ENCODE peak calls at places on chromosomes 16 and 17, in five cellular contexts. Z is SK-N-SH, D is K562, H is HepG2, F is GM12878. W is an unnamed sample.

GRCh38 chr17:22268912-22269220 is 576.5 kb downstream of the KCNJ18 start:
- DNase-seq in Z (no peak), F (no peak), D (no peak), H (no peak), W (no peak)

GRCh38 chr17:31144427-31144826 is 49.6 kb downstream of the NF1 start:
- DNase-seq in F (no peak), Z (no peak), H (no peak), D (no peak), W (no peak)

GRCh38 chr17:81002409-81003361 is 11.0 kb downstream of the CHMP6 start:
- DNase-seq in F (no peak), D (peak), Z (peak), H (no peak), W (no peak)

GRCh38 chr17:83176272-83176955 is 97.0 kb downstream of the METRNL start:
- DNase-seq in Z (no peak), D (no peak), H (no peak), F (no peak), W (no peak)

GRCh38 chr16:52497067-52497816 is 49.7 kb downstream of the TOX3 start:
- DNase-seq in F (no peak), H (peak), D (no peak), Z (peak), W (no peak)

GRCh38 chr16:88298166-88298881 is 84.4 kb upstream of the ZNF469 start:
- DNase-seq in H (no peak), F (no peak), Z (no peak), D (no peak), W (no peak)

GRCh38 chr16:49834496-49835009 is 21.4 kb downstream of the ZNF423 start:
- DNase-seq in D (no peak), F (no peak), H (no peak), Z (peak), W (no peak)

GRCh38 chr17:67245073-67245693 is at the start of gene HELZ:
- DNase-seq in Z (peak), H (peak), F (peak), D (peak), W (peak)

GRCh38 chr17:35981246-35981645 is at the start of gene CCL16:
- DNase-seq in D (no peak), H (peak), F (no peak), Z (no peak), W (no peak)

GRCh38 chr17:37710344-37710886 is 34.4 kb downstream of the HNF1B start:
- DNase-seq in H (peak), F (no peak), D (peak), Z (peak), W (peak)

GRCh38 chr17:41519501-41520224 is 973 bp upstream of the KRT15 start:
- DNase-seq in D (peak), F (no peak), H (no peak), Z (no peak), W (no peak)

GRCh38 chr17:17400070-17400469 is 76.7 kb upstream of the MED9 start:
- DNase-seq in Z (no peak), F (no peak), D (no peak), H (no peak), W (no peak)

GRCh38 chr17:83062818-83063671 is 16.4 kb upstream of the METRNL start:
- DNase-seq in D (no peak), F (no peak), H (no peak), Z (peak), W (no peak)

GRCh38 chr17:50946891-50947843 is 81.0 kb upstream of the TOB1 start:
- DNase-seq in H (no peak), F (no peak), D (peak), Z (no peak), W (no peak)

GRCh38 chr17:80457236-80457856 is 19.1 kb downstream of the NPTX1 start:
- DNase-seq in H (no peak), F (no peak), Z (no peak), D (peak), W (no peak)

GRCh38 chr16:22139732-22140131 is 22.6 kb upstream of the SDR42E2 start:
- DNase-seq in D (no peak), F (no peak), Z (no peak), H (no peak), W (no peak)

GRCh38 chr17:17052462-17053221 is 10.4 kb downstream of the MPRIP start:
- DNase-seq in D (no peak), Z (no peak), H (no peak), F (no peak), W (no peak)

GRCh38 chr17:8870406-8871040 is 3.0 kb upstream of the PIK3R6 start:
- DNase-seq in H (no peak), F (no peak), D (no peak), Z (no peak), W (no peak)

GRCh38 chr17:32929288-32929574 is 1.3 kb downstream of the TMEM98 start:
- DNase-seq in H (no peak), Z (peak), F (no peak), D (peak), W (no peak)

GRCh38 chr16:11949527-11949926 is 7.7 kb upstream of the NPIPB2 start:
- DNase-seq in F (no peak), H (peak), D (peak), Z (peak), W (peak)

GRCh38 chr16:67404740-67405226 is 11.5 kb upstream of the TPPP3 start:
- DNase-seq in Z (no peak), H (no peak), F (no peak), D (no peak), W (no peak)

GRCh38 chr16:27242868-27243590 is 25.5 kb downstream of the NSMCE1 start:
- DNase-seq in F (peak), Z (no peak), H (peak), D (peak), W (no peak)

GRCh38 chr17:74525781-74526288 is 5.4 kb downstream of the CD300LB start:
- DNase-seq in F (no peak), Z (no peak), H (no peak), D (no peak), W (peak)

GRCh38 chr16:23922406-23922805 is 86.6 kb downstream of the PRKCB start:
- DNase-seq in H (no peak), Z (no peak), D (no peak), F (no peak), W (no peak)

GRCh38 chr17:1485748-1486376 is 6.6 kb downstream of the MYO1C start:
- DNase-seq in H (no peak), F (no peak), D (peak), Z (peak), W (peak)

GRCh38 chr16:19417640-19418039 is at the start of gene TMC5:
- DNase-seq in H (no peak), Z (no peak), D (peak), F (no peak), W (no peak)

GRCh38 chr17:73030501-73030911 is 62.0 kb downstream of the SLC39A11 start:
- DNase-seq in D (no peak), H (peak), F (no peak), Z (no peak), W (no peak)

GRCh38 chr16:86671486-86672214 is 93.3 kb downstream of the FOXL1 start:
- DNase-seq in D (no peak), H (no peak), Z (no peak), F (no peak), W (no peak)

GRCh38 chr17:80070375-80071115 is 30.8 kb upstream of the GAA start:
- DNase-seq in H (no peak), Z (no peak), F (no peak), D (no peak), W (no peak)

GRCh38 chr17:14302421-14303099 is 1.7 kb downstream of the HS3ST3B1 start:
- DNase-seq in F (no peak), Z (peak), H (peak), D (peak), W (peak)

GRCh38 chr17:28507567-28508195 is 1.5 kb downstream of the FOXN1 start:
- DNase-seq in D (no peak), Z (no peak), F (no peak), H (no peak), W (no peak)

GRCh38 chr17:45640141-45640850 is 143.8 kb upstream of the CRHR1 start:
- DNase-seq in H (peak), F (peak), D (peak), Z (peak), W (peak)

GRCh38 chr17:63932008-63932561 is at the start of gene CD79B:
- DNase-seq in H (no peak), F (no peak), D (no peak), Z (peak), W (no peak)

GRCh38 chr17:62869885-62870580 is 61.9 kb upstream of the MARCHF10 start:
- DNase-seq in H (no peak), Z (peak), F (no peak), D (no peak), W (peak)

GRCh38 chr17:83067071-83067717 is 12.2 kb upstream of the METRNL start:
- DNase-seq in F (no peak), H (no peak), D (no peak), Z (no peak), W (no peak)

GRCh38 chr16:48113471-48113870 is 42.3 kb downstream of the ABCC12 start:
- DNase-seq in H (peak), D (no peak), F (no peak), Z (peak), W (no peak)

DNA sequence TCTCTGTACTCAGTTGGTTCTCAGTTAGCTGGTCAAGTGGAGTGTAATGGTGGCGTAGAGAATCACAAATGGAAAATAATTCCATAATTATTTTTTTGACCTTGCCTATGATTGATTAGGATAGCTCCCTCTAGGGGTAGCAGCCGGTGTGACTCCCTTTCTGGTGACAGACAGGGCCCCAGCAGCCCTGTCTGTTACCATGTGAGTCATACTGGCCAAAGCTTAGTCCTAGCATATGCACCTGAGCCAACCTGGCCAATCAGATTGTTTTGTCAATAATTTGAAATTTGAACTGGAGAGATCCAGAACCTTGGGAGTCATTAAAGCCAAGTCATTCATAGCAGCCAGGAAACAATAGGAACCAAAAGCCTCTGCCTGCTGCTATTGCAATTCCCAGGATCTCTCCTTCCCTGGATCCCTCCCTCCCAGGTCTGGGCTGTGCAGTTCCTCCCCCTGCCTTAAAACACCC is 5.6 kb downstream of the PNPO start:
- DNase-seq in F (no peak), H (peak), D (peak), Z (peak), W (peak)
- TF ChIP-seq FOXM1 in F (no peak), H (no peak), D (peak), Z (peak), W (no peak)

DNA sequence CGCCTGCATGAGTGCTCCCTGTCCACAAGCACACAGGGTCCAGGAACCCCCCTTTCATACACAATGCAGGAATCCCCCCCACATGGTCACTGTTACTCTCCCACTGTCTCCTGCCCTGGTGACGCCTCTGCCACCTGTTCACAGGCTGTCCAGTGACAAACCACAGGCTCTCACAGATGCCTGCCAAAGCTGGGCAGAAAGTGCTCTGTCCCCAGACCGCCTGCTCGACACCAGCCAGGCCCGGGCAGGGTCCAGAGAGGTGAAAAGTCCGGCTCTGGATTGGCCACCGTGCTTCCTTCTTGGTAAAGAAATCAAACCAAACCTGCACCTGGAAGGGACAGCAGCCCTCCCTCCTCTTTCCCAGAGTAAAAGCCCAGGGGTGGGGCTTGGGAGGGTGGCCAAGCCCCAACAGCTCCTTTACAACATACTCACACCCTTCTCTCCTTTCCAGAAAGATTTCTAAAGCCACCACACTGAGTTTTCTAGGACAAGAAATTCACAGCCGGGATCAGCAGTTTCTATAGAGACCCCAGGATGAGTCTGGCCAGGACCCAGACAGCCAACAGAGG is 6.2 kb downstream of the PCGF2 start:
- DNase-seq in D (peak), F (no peak), Z (peak), H (no peak), W (no peak)
- TF ChIP-seq FOXM1 in D (no peak), F (no peak), Z (no peak), H (no peak), W (no peak)

DNA sequence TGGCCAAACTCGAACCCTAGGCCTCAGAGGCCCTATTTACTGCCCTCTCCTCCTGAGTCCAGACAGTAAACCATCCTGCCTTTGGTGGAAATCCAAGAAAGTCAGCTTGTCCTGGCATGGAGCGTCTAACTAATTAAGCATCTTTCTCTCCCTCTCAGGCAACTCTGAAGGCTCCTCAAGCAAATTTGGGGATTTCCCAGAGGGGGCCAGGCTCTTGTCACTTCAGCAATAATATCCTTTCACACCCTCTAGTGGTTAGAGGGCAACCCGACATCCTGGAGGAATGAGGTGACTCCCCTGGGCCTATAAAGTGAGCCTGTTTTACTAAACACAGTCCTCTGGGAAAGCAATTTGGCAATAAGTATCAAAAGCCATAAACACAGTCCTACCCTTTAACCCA is 60.4 kb downstream of the NOG start:
- DNase-seq in Z (peak), H (peak), D (peak), F (peak), W (peak)
- TF ChIP-seq FOXM1 in Z (no peak), H (no peak), D (no peak), F (no peak), W (no peak)

GRCh38 chr16:57190136-57190535 is 4.0 kb downstream of the RSPRY1 start:
- DNase-seq in D (no peak), H (no peak), F (no peak), Z (no peak), W (no peak)

GRCh38 chr16:57187508-57187854 is 1.4 kb downstream of the RSPRY1 start:
- DNase-seq in Z (no peak), H (peak), F (no peak), D (peak), W (no peak)

GRCh38 chr16:57186630-57187507 is 740 bp downstream of the RSPRY1 start:
- DNase-seq in Z (peak), D (peak), H (peak), F (no peak), W (peak)

GRCh38 chr16:57191056-57191536 is 5.0 kb downstream of the RSPRY1 start:
- DNase-seq in F (no peak), H (no peak), D (no peak), Z (no peak), W (no peak)

GRCh38 chr16:57188711-57189002 is 2.5 kb downstream of the RSPRY1 start:
- DNase-seq in H (no peak), F (no peak), Z (no peak), D (no peak), W (no peak)
- TF ChIP-seq FOXM1 in H (no peak), F (no peak), Z (no peak), D (no peak), W (no peak)

GRCh38 chr17:78355045-78355641 is 4.7 kb downstream of the SOCS3 start:
- DNase-seq in F (no peak), H (peak), Z (no peak), D (no peak), W (no peak)
- TF ChIP-seq FOXM1 in F (no peak), H (no peak), Z (no peak), D (no peak), W (no peak)

W was measured in HEK293T.